ENCODE peak calls at places on chromosomes 1 and 21, in nine cellular contexts. C is adrenal gland, X is ascending aorta, W is fibroblast of lung, F is OCI-LY7, V is left ventricle myocardium inferior, Q is osteoblast, G is mammary epithelial cell, I is H7. S is an unnamed sample. For H3K36me3, the result is how much of the 10 kb centered on the place peaks cover.

GRCh38 chr1:7262611-7263010 is 477.4 kb downstream of the CAMTA1 start:
- DNase-seq in C (no peak), X (no peak), W (no peak), F (no peak), V (no peak), Q (peak), G (peak), I (no peak), S (peak)

GRCh38 chr1:2225029-2225428 is 3.1 kb upstream of the SKI start:
- DNase-seq in C (no peak), X (no peak), W (no peak), F (no peak), V (no peak), Q (peak), G (no peak), I (no peak), S (no peak)

GRCh38 chr1:32426489-32427255 is 32.4 kb upstream of the BSDC1 start:
- DNase-seq in C (no peak), X (no peak), W (no peak), F (no peak), V (no peak), Q (peak), G (no peak), I (peak), S (peak)

GRCh38 chr1:65525297-65526048 is 105.0 kb downstream of the LEPR start:
- DNase-seq in C (no peak), X (no peak), W (no peak), F (no peak), V (no peak), Q (peak), G (no peak), I (peak), S (no peak)

GRCh38 chr1:162502928-162503327 is 5.3 kb downstream of the UHMK1 start:
- DNase-seq in C (no peak), X (no peak), W (peak), F (no peak), V (no peak), Q (peak), G (no peak), I (no peak), S (no peak)

GRCh38 chr21:32347887-32348450 is 44.8 kb downstream of the URB1 start:
- DNase-seq in C (no peak), X (no peak), W (no peak), F (no peak), V (no peak), Q (no peak), G (no peak), I (no peak), S (no peak)

GRCh38 chr1:183699643-183700160 is 46.6 kb upstream of the APOBEC4 start:
- DNase-seq in C (no peak), X (no peak), W (no peak), F (no peak), V (no peak), Q (no peak), G (no peak), I (no peak), S (peak)

GRCh38 chr1:8674912-8675311 is 142.5 kb downstream of the RERE start:
- DNase-seq in C (no peak), X (no peak), W (no peak), F (no peak), V (no peak), Q (no peak), G (peak), I (no peak), S (peak)

GRCh38 chr1:81809808-81810207 is 9.1 kb downstream of the ADGRL2 start:
- DNase-seq in C (no peak), X (no peak), W (no peak), F (no peak), V (no peak), Q (no peak), G (no peak), I (no peak), S (no peak)

GRCh38 chr1:31549807-31550620 is 26.3 kb upstream of the TINAGL1 start:
- DNase-seq in C (no peak), X (no peak), W (peak), F (no peak), V (no peak), Q (no peak), G (peak), I (no peak), S (peak)

GRCh38 chr1:233864578-233864977 is 39.9 kb upstream of the SLC35F3 start:
- DNase-seq in C (no peak), X (no peak), W (no peak), F (no peak), V (no peak), Q (no peak), G (no peak), I (no peak), S (no peak)

GRCh38 chr21:32884062-32884461 is 112.5 kb upstream of the PAXBP1 start:
- DNase-seq in C (no peak), X (no peak), W (no peak), F (no peak), V (no peak), Q (no peak), G (no peak), I (peak), S (no peak)

GRCh38 chr1:207820568-207821463 is 69.0 kb downstream of the CD46 start:
- DNase-seq in C (no peak), X (no peak), W (no peak), F (no peak), V (no peak), Q (no peak), G (no peak), I (no peak), S (no peak)

GRCh38 chr1:99239690-99240089 is 24.6 kb upstream of the PLPPR4 start:
- DNase-seq in C (no peak), X (no peak), W (no peak), F (no peak), V (no peak), Q (no peak), G (no peak), I (no peak), S (no peak)

GRCh38 chr1:93681549-93682412 is at the start of gene BCAR3:
- DNase-seq in C (peak), X (peak), W (peak), F (peak), V (peak), Q (peak), G (peak), I (peak), S (peak)

GRCh38 chr1:17545354-17545753 is 5.9 kb downstream of the ARHGEF10L start:
- DNase-seq in C (no peak), X (no peak), W (peak), F (no peak), V (no peak), Q (peak), G (peak), I (no peak), S (peak)

GRCh38 chr1:4375812-4376211 is 278.6 kb upstream of the AJAP1 start:
- DNase-seq in C (no peak), X (no peak), W (no peak), F (no peak), V (no peak), Q (no peak), G (no peak), I (no peak), S (peak)

GRCh38 chr21:26881504-26882228 is 36.5 kb upstream of the ADAMTS1 start:
- DNase-seq in C (no peak), X (no peak), W (peak), F (peak), V (no peak), Q (peak), G (no peak), I (peak), S (peak)

GRCh38 chr21:15159382-15160020 is 94.7 kb upstream of the NRIP1 start:
- DNase-seq in C (no peak), X (no peak), W (no peak), F (no peak), V (no peak), Q (no peak), G (no peak), I (no peak), S (peak)

GRCh38 chr1:246068619-246069509 is 438.2 kb downstream of the SMYD3 start:
- DNase-seq in C (no peak), X (no peak), W (no peak), F (no peak), V (no peak), Q (peak), G (peak), I (no peak), S (peak)

GRCh38 chr1:28144203-28145135 is 32.0 kb downstream of the PTAFR start:
- DNase-seq in C (no peak), X (no peak), W (peak), F (peak), V (no peak), Q (peak), G (peak), I (no peak), S (peak)

GRCh38 chr21:31255846-31256395 is 88.1 kb downstream of the TIAM1 start:
- DNase-seq in C (no peak), X (no peak), W (no peak), F (no peak), V (no peak), Q (no peak), G (no peak), I (no peak), S (no peak)

GRCh38 chr1:13539683-13540082 is 25.9 kb upstream of the LRRC38 start:
- DNase-seq in C (no peak), X (no peak), W (no peak), F (no peak), V (no peak), Q (no peak), G (no peak), I (no peak), S (no peak)

GRCh38 chr1:64471724-64472276 is 1.9 kb downstream of the CACHD1 start:
- DNase-seq in C (no peak), X (no peak), W (peak), F (no peak), V (no peak), Q (peak), G (peak), I (peak), S (peak)

GRCh38 chr1:211515090-211516023 is 23.4 kb upstream of the RD3 start:
- DNase-seq in C (peak), X (peak), W (peak), F (peak), V (peak), Q (peak), G (peak), I (peak), S (peak)
- H3K4me3 ChIP-seq in C (no peak), X (peak), W (peak), F (peak), V (peak), Q (peak), G (peak), I (peak), S (peak)

GRCh38 chr1:37989381-37989930 is 366 bp downstream of the SF3A3 start:
- DNase-seq in C (peak), X (peak), W (peak), F (peak), V (no peak), Q (no peak), G (peak), I (peak), S (peak)

GRCh38 chr1:37983546-37983945 is 6.3 kb downstream of the SF3A3 start:
- DNase-seq in C (no peak), X (no peak), W (no peak), F (no peak), V (no peak), Q (no peak), G (no peak), I (no peak), S (no peak)

DNA sequence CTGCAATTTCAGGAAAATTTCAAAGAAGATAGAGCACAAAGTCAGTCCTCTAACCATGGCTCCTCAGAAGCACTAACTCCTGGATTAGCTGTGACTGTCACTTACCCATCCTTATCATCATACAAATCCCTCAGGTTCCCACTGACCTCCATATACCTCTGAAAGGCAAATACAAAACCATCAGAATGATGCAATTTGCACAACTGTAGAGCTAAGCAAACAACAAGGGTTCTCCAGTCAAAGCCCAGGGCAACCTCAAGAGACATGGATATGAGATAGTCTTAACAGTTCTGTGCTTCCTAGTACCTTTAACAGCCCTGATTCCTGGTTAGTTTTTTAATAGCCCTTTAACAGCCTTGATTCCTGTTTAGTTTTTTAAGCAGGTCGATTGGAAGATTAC is 2.1 kb downstream of the SF3A3 start:
- DNase-seq in C (no peak), X (no peak), W (no peak), F (no peak), V (no peak), Q (no peak), G (no peak), I (no peak), S (no peak)
- H3K36me3 ChIP-seq in C (under half), X (under half), W (under half), F (half or more), V (half or more), Q (under half), G (under half), I (under half), S (under half)

GRCh38 chr21:46273341-46273740 is 12.1 kb downstream of the MCM3AP start:
- DNase-seq in C (no peak), X (no peak), W (no peak), F (no peak), V (no peak), Q (no peak), G (no peak), I (no peak), S (no peak)
- H3K4me3 ChIP-seq in C (no peak), X (no peak), W (no peak), F (no peak), V (no peak), Q (no peak), G (no peak), I (no peak), S (no peak)

GRCh38 chr1:16131636-16132324 is 24.1 kb downstream of the EPHA2 start:
- DNase-seq in C (no peak), X (no peak), W (no peak), F (no peak), V (no peak), Q (peak), G (no peak), I (no peak), S (no peak)
- H3K36me3 ChIP-seq in C (under half), X (half or more), W (half or more), F (under half), V (half or more), Q (half or more), G (half or more), I (under half), S (half or more)

GRCh38 chr1:200905411-200906052 is 10.8 kb downstream of the INAVA start:
- DNase-seq in C (no peak), X (no peak), W (no peak), F (no peak), V (no peak), Q (peak), G (peak), I (no peak), S (peak)
- H3K4me3 ChIP-seq in C (no peak), X (no peak), W (no peak), F (no peak), V (no peak), Q (no peak), G (no peak), I (no peak), S (no peak)

DNA sequence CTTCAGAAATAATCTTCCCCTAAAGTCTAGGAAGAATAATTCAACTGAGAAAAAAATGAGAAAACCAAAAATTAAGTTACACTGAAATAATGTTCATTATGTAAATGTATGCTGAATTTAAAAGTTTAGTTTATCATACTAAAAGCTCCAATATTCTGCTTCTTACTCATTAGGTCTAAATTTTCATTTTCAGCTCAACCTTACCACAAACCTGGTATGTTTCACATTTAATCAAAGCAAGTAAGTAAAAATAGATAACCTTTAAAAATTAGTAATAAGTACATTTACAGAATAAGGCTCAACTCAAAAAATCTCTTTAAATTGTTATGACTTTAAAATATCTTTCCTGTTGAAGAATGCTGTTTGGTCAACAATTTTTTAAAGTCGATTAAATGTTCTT is 15.0 kb downstream of the BTG3 start:
- DNase-seq in C (no peak), X (no peak), W (no peak), F (no peak), V (no peak), Q (no peak), G (no peak), I (no peak), S (no peak)
- H3K36me3 ChIP-seq in C (under half), X (under half), W (under half), F (half or more), V (half or more), Q (under half), G (half or more), I (under half), S (under half)

GRCh38 chr1:79055856-79056255 is 49.3 kb upstream of the ADGRL4 start:
- DNase-seq in C (no peak), X (no peak), W (no peak), F (no peak), V (no peak), Q (no peak), G (no peak), I (no peak), S (no peak)

DNA sequence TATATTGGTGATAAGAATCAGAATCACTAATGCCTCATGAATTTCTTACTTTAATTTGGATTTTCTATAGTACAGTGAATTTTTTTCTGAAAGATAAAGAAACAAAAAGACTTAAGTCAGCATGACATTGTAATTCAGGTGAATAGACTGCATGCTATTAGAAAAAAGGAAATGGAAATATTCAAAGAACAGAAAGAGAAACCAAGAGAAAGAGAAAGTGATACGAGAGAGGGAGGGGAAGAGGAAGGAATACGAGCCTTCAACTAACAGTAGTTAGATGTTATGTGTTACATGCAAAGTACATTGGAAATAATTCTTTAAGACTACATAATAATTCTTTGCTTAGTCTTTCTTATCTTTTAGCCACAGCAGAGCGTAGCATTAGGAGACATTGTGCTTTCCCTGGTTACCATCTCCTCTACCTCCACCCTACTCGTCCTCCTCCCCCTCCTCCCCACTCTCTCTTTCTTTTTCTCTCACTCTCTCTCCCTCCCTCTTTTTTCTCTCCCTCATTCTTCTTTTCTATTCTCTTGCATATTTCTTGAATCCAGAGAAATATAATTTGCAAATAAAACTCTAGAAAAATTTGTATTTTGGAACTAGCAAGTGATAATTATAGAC is 46.4 kb upstream of the ADGRL4 start:
- DNase-seq in C (no peak), X (no peak), W (no peak), F (no peak), V (no peak), Q (no peak), G (no peak), I (no peak), S (no peak)
- H3K4me3 ChIP-seq in C (no peak), X (peak), W (peak), F (no peak), V (peak), Q (peak), G (no peak), I (no peak), S (no peak)